ENCODE peak calls at places on chromosomes 4 and X, in six cellular contexts. One of them, this sample, is unnamed.
A peak's percentile ranks its signal among the peaks of the same experiment; 100 is the strongest.

GRCh38 chr4:187827631-187828030 is 167.9 kb upstream of the ZFP42 start:
- DNase-seq in AG04449: no peak
- DNase-seq in IMR-90: peak; percentile 79
- DNase-seq in neural progenitor cell: no peak
- DNase-seq in AG04450: peak; percentile 11
- DNase-seq in A673: no peak
- DNase-seq in this sample: no peak

GRCh38 chrX:119237526-119238035 is 1.5 kb downstream of the PGRMC1 start:
- DNase-seq in neural progenitor cell: peak; percentile 2
- DNase-seq in AG04450: no peak
- DNase-seq in AG04449: no peak
- DNase-seq in A673: no peak
- DNase-seq in IMR-90: no peak
- DNase-seq in this sample: no peak

GRCh38 chr4:7161721-7162214 is 30.6 kb upstream of the SORCS2 start:
- DNase-seq in neural progenitor cell: no peak
- DNase-seq in IMR-90: no peak
- DNase-seq in AG04449: peak; percentile 4
- DNase-seq in A673: no peak
- DNase-seq in AG04450: no peak
- DNase-seq in this sample: no peak

GRCh38 chr4:53967971-53968370 is 96.4 kb downstream of the CHIC2 start:
- DNase-seq in IMR-90: peak; percentile 40
- DNase-seq in AG04450: no peak
- DNase-seq in neural progenitor cell: no peak
- DNase-seq in AG04449: no peak
- DNase-seq in A673: no peak
- DNase-seq in this sample: no peak

GRCh38 chr4:6056976-6057766 is 38.9 kb upstream of the C4orf50 start:
- DNase-seq in AG04449: no peak
- DNase-seq in AG04450: no peak
- DNase-seq in A673: no peak
- DNase-seq in neural progenitor cell: no peak
- DNase-seq in IMR-90: no peak
- DNase-seq in this sample: no peak

GRCh38 chrX:12118134-12118533 is 20.1 kb upstream of the FRMPD4 start:
- DNase-seq in A673: no peak
- DNase-seq in AG04449: no peak
- DNase-seq in AG04450: no peak
- DNase-seq in IMR-90: peak; percentile 35
- DNase-seq in neural progenitor cell: no peak
- DNase-seq in this sample: no peak

GRCh38 chr4:182939680-182940079 is 22.5 kb upstream of the DCTD start:
- DNase-seq in A673: no peak
- DNase-seq in IMR-90: no peak
- DNase-seq in AG04450: no peak
- DNase-seq in neural progenitor cell: no peak
- DNase-seq in AG04449: no peak
- DNase-seq in this sample: no peak

GRCh38 chr4:126784966-126785580 is 847.7 kb upstream of the INTU start:
- DNase-seq in neural progenitor cell: no peak
- DNase-seq in A673: no peak
- DNase-seq in IMR-90: peak; percentile 30
- DNase-seq in AG04449: no peak
- DNase-seq in AG04450: no peak
- DNase-seq in this sample: no peak

GRCh38 chr4:172596206-172596605 is 572.4 kb upstream of the GALNT7 start:
- DNase-seq in IMR-90: no peak
- DNase-seq in AG04450: no peak
- DNase-seq in A673: no peak
- DNase-seq in AG04449: no peak
- DNase-seq in neural progenitor cell: peak; percentile 4
- DNase-seq in this sample: no peak

GRCh38 chrX:43560247-43560946 is 95.7 kb upstream of the MAOA start:
- DNase-seq in IMR-90: no peak
- DNase-seq in AG04450: no peak
- DNase-seq in neural progenitor cell: no peak
- DNase-seq in A673: no peak
- DNase-seq in AG04449: no peak
- DNase-seq in this sample: no peak

GRCh38 chr4:68597489-68597888 is 21.4 kb upstream of the UGT2B17 start:
- DNase-seq in AG04449: no peak
- DNase-seq in AG04450: no peak
- DNase-seq in neural progenitor cell: no peak
- DNase-seq in IMR-90: no peak
- DNase-seq in A673: no peak
- DNase-seq in this sample: no peak

GRCh38 chr4:75189976-75190375 is 257.1 kb downstream of the PARM1 start:
- DNase-seq in IMR-90: no peak
- DNase-seq in neural progenitor cell: peak; percentile 24
- DNase-seq in AG04449: no peak
- DNase-seq in AG04450: no peak
- DNase-seq in A673: peak; percentile 12
- DNase-seq in this sample: no peak

DNA sequence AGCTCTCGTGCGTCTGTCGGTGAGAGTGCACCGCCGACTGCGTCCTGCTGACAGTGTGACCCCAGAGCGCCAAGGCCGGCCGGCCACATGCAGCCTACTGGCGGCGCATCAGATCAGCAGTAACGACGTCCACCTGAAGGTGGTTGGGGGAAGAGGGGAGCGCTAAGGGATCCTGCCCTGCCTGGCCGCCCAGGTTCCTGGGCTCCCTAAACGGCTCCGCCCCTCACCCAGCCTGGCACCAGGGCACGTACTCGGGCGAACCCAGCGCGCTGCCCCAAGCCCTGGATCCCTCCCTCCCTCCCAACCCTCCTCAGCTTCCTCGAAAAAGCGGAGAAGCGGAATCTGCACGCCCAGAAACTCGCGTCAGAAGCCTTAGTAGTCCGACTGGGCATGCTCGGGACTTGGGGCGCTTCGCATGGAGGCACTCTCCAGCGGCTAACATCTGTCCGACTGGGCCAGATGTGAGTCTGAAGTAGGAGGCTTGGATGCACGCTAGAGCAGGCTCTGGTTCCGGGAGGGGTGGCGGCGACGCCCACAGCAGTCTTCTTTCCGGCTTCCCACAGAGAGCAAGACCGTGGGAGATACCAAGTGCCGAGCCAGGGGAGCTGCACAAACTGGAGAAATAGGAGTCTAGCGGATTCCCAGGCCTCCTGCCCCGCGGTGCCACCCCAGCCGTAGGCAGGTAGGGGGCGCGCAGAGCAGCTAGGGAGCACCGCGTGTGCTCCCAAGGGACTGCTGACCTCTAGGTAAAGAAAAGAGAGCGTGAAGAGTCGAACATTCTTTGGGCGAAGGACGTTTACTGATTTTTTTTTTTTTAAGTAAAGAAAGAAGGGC is 114.4 kb upstream of the TEX13C start:
- DNase-seq in AG04450: no peak
- DNase-seq in A673: peak; percentile 95
- DNase-seq in AG04449: no peak
- DNase-seq in IMR-90: no peak
- DNase-seq in neural progenitor cell: peak; percentile 78
- DNase-seq in this sample: peak; percentile 14
- H3K4me3 ChIP-seq in AG04450: peak overlapping the region; percentile 13
- H3K4me3 ChIP-seq in A673: peak overlapping the region; percentile 72
- H3K4me3 ChIP-seq in AG04449: peak overlapping the region; percentile 29
- H3K4me3 ChIP-seq in IMR-90: peak overlapping the region; percentile 26
- H3K4me3 ChIP-seq in neural progenitor cell: peak overlapping the region; percentile 41
- H3K4me3 ChIP-seq in this sample: no peak overlapping the region

GRCh38 chr4:166088576-166088975 is 215.5 kb downstream of the TLL1 start:
- DNase-seq in AG04450: no peak
- DNase-seq in IMR-90: no peak
- DNase-seq in A673: no peak
- DNase-seq in neural progenitor cell: no peak
- DNase-seq in AG04449: no peak
- DNase-seq in this sample: no peak
- H3K4me3 ChIP-seq in AG04450: no peak overlapping the region
- H3K4me3 ChIP-seq in IMR-90: no peak overlapping the region
- H3K4me3 ChIP-seq in A673: no peak overlapping the region
- H3K4me3 ChIP-seq in neural progenitor cell: no peak overlapping the region
- H3K4me3 ChIP-seq in AG04449: no peak overlapping the region
- H3K4me3 ChIP-seq in this sample: no peak overlapping the region

DNA sequence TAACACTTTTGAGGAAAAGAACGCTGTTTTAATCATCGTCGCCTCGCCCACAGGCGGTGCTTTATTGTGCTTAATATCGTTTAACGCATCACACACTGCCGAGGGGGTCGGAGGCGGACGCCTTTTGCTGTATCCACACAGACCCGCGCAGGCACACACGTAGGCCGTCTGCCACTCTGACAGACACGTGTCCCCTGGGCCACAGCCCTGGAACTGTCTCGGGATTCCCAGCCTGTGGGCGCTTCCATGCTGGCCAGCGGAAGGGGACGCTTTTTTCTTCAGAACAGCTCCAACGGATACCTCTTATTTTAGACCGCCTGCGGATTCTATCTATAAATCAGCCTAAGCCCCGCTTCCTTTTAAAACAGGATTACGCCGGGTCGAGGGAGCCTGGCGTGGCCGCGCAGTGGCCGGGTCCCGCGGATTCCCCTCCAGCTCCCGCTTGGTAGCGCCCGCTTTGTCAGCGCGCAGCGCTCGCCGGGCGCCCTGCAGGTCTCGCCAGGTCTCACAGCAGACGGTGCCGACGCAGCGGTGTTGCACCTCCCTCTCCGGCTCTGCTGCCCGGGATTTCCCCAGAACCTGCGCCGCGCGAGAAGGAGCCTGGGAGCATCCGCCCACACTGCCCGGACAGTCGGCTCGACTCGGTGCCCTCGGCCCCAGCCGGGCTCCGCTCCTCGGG is at the start of gene NOCT:
- DNase-seq in A673: peak; percentile 93
- DNase-seq in AG04449: peak; percentile 49
- DNase-seq in IMR-90: peak; percentile 94
- DNase-seq in AG04450: peak; percentile 81
- DNase-seq in neural progenitor cell: peak; percentile 95
- DNase-seq in this sample: peak; percentile 95
- H3K4me3 ChIP-seq in A673: peak within 1 kb of the TSS; percentile 81
- H3K4me3 ChIP-seq in AG04449: peak within 1 kb of the TSS; percentile 76
- H3K4me3 ChIP-seq in IMR-90: peak within 1 kb of the TSS; percentile 85
- H3K4me3 ChIP-seq in AG04450: peak within 1 kb of the TSS; percentile 88
- H3K4me3 ChIP-seq in neural progenitor cell: peak within 1 kb of the TSS; percentile 87
- H3K4me3 ChIP-seq in this sample: peak within 1 kb of the TSS; percentile 75

DNA sequence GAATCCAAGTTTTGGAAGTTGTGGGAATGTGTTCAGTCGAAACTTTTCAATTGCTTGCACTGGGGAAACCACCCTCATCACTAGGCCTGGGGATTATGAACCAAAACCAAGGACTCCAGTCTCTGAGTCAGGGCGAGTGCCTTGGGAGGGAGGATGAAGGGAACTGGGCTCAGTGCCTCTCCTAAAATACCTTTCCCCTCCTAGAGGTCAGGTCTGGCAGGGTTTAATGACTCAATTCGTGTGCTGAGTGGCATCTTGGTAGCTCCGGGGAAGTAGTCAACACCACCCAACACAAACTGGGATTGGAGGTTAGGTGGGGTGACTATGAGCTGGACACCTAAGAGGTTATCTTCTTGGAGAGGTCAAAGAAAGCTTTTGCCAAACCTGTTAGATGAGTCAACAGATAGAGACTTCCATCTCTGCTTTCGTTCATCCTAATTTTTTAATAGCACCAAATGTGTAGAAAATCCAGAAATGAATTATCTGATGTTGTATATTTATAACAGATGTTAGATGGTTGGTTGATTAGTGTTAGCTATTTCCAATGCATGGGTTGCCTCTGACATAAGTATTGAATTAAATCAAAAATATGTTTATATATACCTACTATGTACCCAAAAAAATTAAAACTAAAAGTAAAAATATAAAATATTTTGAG is 202.8 kb downstream of the SHROOM3 start:
- DNase-seq in neural progenitor cell: no peak
- DNase-seq in IMR-90: peak; percentile 17
- DNase-seq in AG04450: no peak
- DNase-seq in A673: peak; percentile 7
- DNase-seq in AG04449: no peak
- DNase-seq in this sample: no peak
- H3K4me3 ChIP-seq in neural progenitor cell: no peak overlapping the region
- H3K4me3 ChIP-seq in IMR-90: no peak overlapping the region
- H3K4me3 ChIP-seq in AG04450: no peak overlapping the region
- H3K4me3 ChIP-seq in A673: no peak overlapping the region
- H3K4me3 ChIP-seq in AG04449: no peak overlapping the region
- H3K4me3 ChIP-seq in this sample: no peak overlapping the region

GRCh38 chrX:1150569-1151347 is 61.7 kb downstream of the CRLF2 start:
- DNase-seq in A673: no peak
- DNase-seq in IMR-90: no peak
- DNase-seq in AG04449: no peak
- DNase-seq in AG04450: no peak
- DNase-seq in neural progenitor cell: no peak
- DNase-seq in this sample: no peak

GRCh38 chrX:1147641-1148515 is 64.6 kb downstream of the CRLF2 start:
- DNase-seq in AG04450: no peak
- DNase-seq in IMR-90: no peak
- DNase-seq in AG04449: no peak
- DNase-seq in A673: no peak
- DNase-seq in neural progenitor cell: no peak
- DNase-seq in this sample: no peak

GRCh38 chrX:1153940-1154339 is 58.5 kb downstream of the CRLF2 start:
- DNase-seq in AG04449: no peak
- DNase-seq in IMR-90: no peak
- DNase-seq in AG04450: no peak
- DNase-seq in A673: no peak
- DNase-seq in neural progenitor cell: no peak
- DNase-seq in this sample: no peak

GRCh38 chrX:1151378-1152077 is 60.9 kb downstream of the CRLF2 start:
- DNase-seq in AG04449: no peak
- DNase-seq in A673: no peak
- DNase-seq in neural progenitor cell: no peak
- DNase-seq in AG04450: no peak
- DNase-seq in IMR-90: no peak
- DNase-seq in this sample: no peak

GRCh38 chrX:1152090-1152489 is 60.4 kb downstream of the CRLF2 start:
- DNase-seq in AG04449: no peak
- DNase-seq in IMR-90: no peak
- DNase-seq in A673: no peak
- DNase-seq in neural progenitor cell: no peak
- DNase-seq in AG04450: no peak
- DNase-seq in this sample: no peak
- H3K4me3 ChIP-seq in AG04449: no peak overlapping the region
- H3K4me3 ChIP-seq in IMR-90: no peak overlapping the region
- H3K4me3 ChIP-seq in A673: no peak overlapping the region
- H3K4me3 ChIP-seq in neural progenitor cell: no peak overlapping the region
- H3K4me3 ChIP-seq in AG04450: no peak overlapping the region
- H3K4me3 ChIP-seq in this sample: no peak overlapping the region

DNA sequence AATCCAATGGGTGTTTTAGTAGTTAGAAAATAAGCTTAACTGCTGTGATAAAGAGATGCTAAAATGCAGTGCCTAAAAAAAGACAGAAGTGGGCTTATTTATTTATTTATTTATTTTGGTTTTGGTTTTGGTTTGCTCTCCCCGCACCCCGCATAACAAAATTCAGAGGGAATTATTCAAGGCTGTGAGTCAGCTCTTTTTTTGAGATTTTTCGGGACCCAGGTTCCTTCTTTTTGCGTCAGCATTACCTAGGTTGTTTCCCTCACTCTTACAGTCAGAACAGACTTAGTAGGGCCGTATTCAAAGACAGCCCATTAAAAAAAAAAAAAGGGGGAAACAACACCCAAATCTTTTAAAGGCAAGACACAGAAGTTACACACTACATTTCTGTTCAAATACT is 1495.5 kb upstream of the ADGRL3 start:
- DNase-seq in A673: no peak
- DNase-seq in AG04449: no peak
- DNase-seq in AG04450: no peak
- DNase-seq in IMR-90: no peak
- DNase-seq in neural progenitor cell: no peak
- DNase-seq in this sample: no peak
- H3K4me3 ChIP-seq in A673: no peak overlapping the region
- H3K4me3 ChIP-seq in AG04449: no peak overlapping the region
- H3K4me3 ChIP-seq in AG04450: no peak overlapping the region
- H3K4me3 ChIP-seq in IMR-90: no peak overlapping the region
- H3K4me3 ChIP-seq in neural progenitor cell: no peak overlapping the region
- H3K4me3 ChIP-seq in this sample: no peak overlapping the region